ENCODE peak calls at places on chromosomes 2 and 18, in four cellular contexts. One of them, this sample, is unnamed.

GRCh38 chr2:10278029-10278762 is 24.5 kb upstream of the HPCAL1 start:
- DNase-seq in kidney epithelial cell: no peak
- DNase-seq in HT1080: peak; percentile 89
- DNase-seq in stimulated activated CD8-positive, alpha-beta memory T cell treated with anti-CD3 and anti-CD28 coated beads, Interleukin-15, amount 100 ng/mL, for 1 hour: no peak
- DNase-seq in this sample: no peak

GRCh38 chr2:195562624-195563566 is 94.1 kb upstream of the SLC39A10 start:
- DNase-seq in kidney epithelial cell: no peak
- DNase-seq in HT1080: no peak
- DNase-seq in stimulated activated CD8-positive, alpha-beta memory T cell treated with anti-CD3 and anti-CD28 coated beads, Interleukin-15, amount 100 ng/mL, for 1 hour: no peak
- DNase-seq in this sample: no peak

GRCh38 chr18:59672125-59672769 is 25.0 kb downstream of the CCBE1 start:
- DNase-seq in stimulated activated CD8-positive, alpha-beta memory T cell treated with anti-CD3 and anti-CD28 coated beads, Interleukin-15, amount 100 ng/mL, for 1 hour: no peak
- DNase-seq in HT1080: no peak
- DNase-seq in kidney epithelial cell: no peak
- DNase-seq in this sample: no peak

GRCh38 chr18:1017679-1018078 is 113.0 kb downstream of the ADCYAP1 start:
- DNase-seq in stimulated activated CD8-positive, alpha-beta memory T cell treated with anti-CD3 and anti-CD28 coated beads, Interleukin-15, amount 100 ng/mL, for 1 hour: no peak
- DNase-seq in kidney epithelial cell: no peak
- DNase-seq in HT1080: no peak
- DNase-seq in this sample: no peak

GRCh38 chr2:177265834-177266817 is 1.6 kb upstream of the NFE2L2 start:
- DNase-seq in kidney epithelial cell: no peak
- DNase-seq in stimulated activated CD8-positive, alpha-beta memory T cell treated with anti-CD3 and anti-CD28 coated beads, Interleukin-15, amount 100 ng/mL, for 1 hour: no peak
- DNase-seq in HT1080: no peak
- DNase-seq in this sample: peak; percentile 25

GRCh38 chr2:114442545-114442944 is at the start of gene DPP10:
- DNase-seq in kidney epithelial cell: peak; percentile 1
- DNase-seq in stimulated activated CD8-positive, alpha-beta memory T cell treated with anti-CD3 and anti-CD28 coated beads, Interleukin-15, amount 100 ng/mL, for 1 hour: no peak
- DNase-seq in HT1080: peak; percentile 20
- DNase-seq in this sample: peak; percentile 0

GRCh38 chr2:170975943-170976270 is 46.9 kb downstream of the GORASP2 start:
- DNase-seq in stimulated activated CD8-positive, alpha-beta memory T cell treated with anti-CD3 and anti-CD28 coated beads, Interleukin-15, amount 100 ng/mL, for 1 hour: no peak
- DNase-seq in HT1080: no peak
- DNase-seq in kidney epithelial cell: no peak
- DNase-seq in this sample: no peak

GRCh38 chr2:117745537-117745936 is 69.0 kb upstream of the DDX18 start:
- DNase-seq in kidney epithelial cell: no peak
- DNase-seq in stimulated activated CD8-positive, alpha-beta memory T cell treated with anti-CD3 and anti-CD28 coated beads, Interleukin-15, amount 100 ng/mL, for 1 hour: no peak
- DNase-seq in HT1080: no peak
- DNase-seq in this sample: no peak

GRCh38 chr2:53939656-53940055 is 31.1 kb downstream of the PSME4 start:
- DNase-seq in kidney epithelial cell: peak; percentile 12
- DNase-seq in stimulated activated CD8-positive, alpha-beta memory T cell treated with anti-CD3 and anti-CD28 coated beads, Interleukin-15, amount 100 ng/mL, for 1 hour: no peak
- DNase-seq in HT1080: no peak
- DNase-seq in this sample: no peak

GRCh38 chr18:45916302-45916701 is 50.8 kb downstream of the EPG5 start:
- DNase-seq in HT1080: no peak
- DNase-seq in kidney epithelial cell: no peak
- DNase-seq in stimulated activated CD8-positive, alpha-beta memory T cell treated with anti-CD3 and anti-CD28 coated beads, Interleukin-15, amount 100 ng/mL, for 1 hour: no peak
- DNase-seq in this sample: no peak

GRCh38 chr18:35923939-35924338 is 48.5 kb upstream of the RMP24 start:
- DNase-seq in kidney epithelial cell: no peak
- DNase-seq in HT1080: no peak
- DNase-seq in stimulated activated CD8-positive, alpha-beta memory T cell treated with anti-CD3 and anti-CD28 coated beads, Interleukin-15, amount 100 ng/mL, for 1 hour: no peak
- DNase-seq in this sample: no peak

GRCh38 chr2:215002500-215002899 is 135.9 kb downstream of the ABCA12 start:
- DNase-seq in HT1080: peak; percentile 42
- DNase-seq in kidney epithelial cell: peak; percentile 4
- DNase-seq in stimulated activated CD8-positive, alpha-beta memory T cell treated with anti-CD3 and anti-CD28 coated beads, Interleukin-15, amount 100 ng/mL, for 1 hour: no peak
- DNase-seq in this sample: no peak

GRCh38 chr2:120736955-120737801 is 1.5 kb downstream of the GLI2 start:
- DNase-seq in kidney epithelial cell: no peak
- DNase-seq in HT1080: peak; percentile 78
- DNase-seq in stimulated activated CD8-positive, alpha-beta memory T cell treated with anti-CD3 and anti-CD28 coated beads, Interleukin-15, amount 100 ng/mL, for 1 hour: no peak
- DNase-seq in this sample: peak; percentile 15

GRCh38 chr2:213175673-213176247 is 24.3 kb upstream of the IKZF2 start:
- DNase-seq in HT1080: no peak
- DNase-seq in kidney epithelial cell: no peak
- DNase-seq in stimulated activated CD8-positive, alpha-beta memory T cell treated with anti-CD3 and anti-CD28 coated beads, Interleukin-15, amount 100 ng/mL, for 1 hour: no peak
- DNase-seq in this sample: no peak

GRCh38 chr2:107001081-107001480 is 115.1 kb upstream of the ST6GAL2 start:
- DNase-seq in HT1080: no peak
- DNase-seq in stimulated activated CD8-positive, alpha-beta memory T cell treated with anti-CD3 and anti-CD28 coated beads, Interleukin-15, amount 100 ng/mL, for 1 hour: no peak
- DNase-seq in kidney epithelial cell: no peak
- DNase-seq in this sample: no peak

GRCh38 chr2:232525796-232526195 is at the start of gene CHRND:
- DNase-seq in kidney epithelial cell: no peak
- DNase-seq in HT1080: no peak
- DNase-seq in stimulated activated CD8-positive, alpha-beta memory T cell treated with anti-CD3 and anti-CD28 coated beads, Interleukin-15, amount 100 ng/mL, for 1 hour: no peak
- DNase-seq in this sample: no peak

GRCh38 chr2:165238295-165238694 is 919 bp upstream of the SCN2A start:
- DNase-seq in stimulated activated CD8-positive, alpha-beta memory T cell treated with anti-CD3 and anti-CD28 coated beads, Interleukin-15, amount 100 ng/mL, for 1 hour: no peak
- DNase-seq in kidney epithelial cell: no peak
- DNase-seq in HT1080: no peak
- DNase-seq in this sample: peak; percentile 5

GRCh38 chr2:194819367-194819766 is 837.7 kb upstream of the SLC39A10 start:
- DNase-seq in stimulated activated CD8-positive, alpha-beta memory T cell treated with anti-CD3 and anti-CD28 coated beads, Interleukin-15, amount 100 ng/mL, for 1 hour: no peak
- DNase-seq in kidney epithelial cell: no peak
- DNase-seq in HT1080: peak; percentile 10
- DNase-seq in this sample: no peak

GRCh38 chr2:24785704-24786321 is 7.4 kb downstream of the PTRHD1 start:
- DNase-seq in stimulated activated CD8-positive, alpha-beta memory T cell treated with anti-CD3 and anti-CD28 coated beads, Interleukin-15, amount 100 ng/mL, for 1 hour: no peak
- DNase-seq in HT1080: no peak
- DNase-seq in kidney epithelial cell: no peak
- DNase-seq in this sample: no peak

GRCh38 chr2:184472481-184472880 is 125.8 kb upstream of the ZNF804A start:
- DNase-seq in HT1080: no peak
- DNase-seq in kidney epithelial cell: no peak
- DNase-seq in stimulated activated CD8-positive, alpha-beta memory T cell treated with anti-CD3 and anti-CD28 coated beads, Interleukin-15, amount 100 ng/mL, for 1 hour: no peak
- DNase-seq in this sample: no peak

GRCh38 chr2:30503007-30503691 is 56.1 kb downstream of the LCLAT1 start:
- DNase-seq in stimulated activated CD8-positive, alpha-beta memory T cell treated with anti-CD3 and anti-CD28 coated beads, Interleukin-15, amount 100 ng/mL, for 1 hour: no peak
- DNase-seq in kidney epithelial cell: no peak
- DNase-seq in HT1080: no peak
- DNase-seq in this sample: no peak

GRCh38 chr18:67417864-67418523 is 98.5 kb downstream of the DSEL start:
- DNase-seq in kidney epithelial cell: no peak
- DNase-seq in stimulated activated CD8-positive, alpha-beta memory T cell treated with anti-CD3 and anti-CD28 coated beads, Interleukin-15, amount 100 ng/mL, for 1 hour: no peak
- DNase-seq in HT1080: peak; percentile 56
- DNase-seq in this sample: no peak

GRCh38 chr2:237952851-237953250 is 14.0 kb upstream of the UBE2F start:
- DNase-seq in kidney epithelial cell: no peak
- DNase-seq in stimulated activated CD8-positive, alpha-beta memory T cell treated with anti-CD3 and anti-CD28 coated beads, Interleukin-15, amount 100 ng/mL, for 1 hour: no peak
- DNase-seq in HT1080: no peak
- DNase-seq in this sample: no peak

GRCh38 chr2:101162561-101163330 is 11.6 kb upstream of the TBC1D8 start:
- DNase-seq in HT1080: no peak
- DNase-seq in kidney epithelial cell: no peak
- DNase-seq in stimulated activated CD8-positive, alpha-beta memory T cell treated with anti-CD3 and anti-CD28 coated beads, Interleukin-15, amount 100 ng/mL, for 1 hour: no peak
- DNase-seq in this sample: no peak

GRCh38 chr18:61851279-61851678 is 41.5 kb downstream of the RNF152 start:
- DNase-seq in kidney epithelial cell: no peak
- DNase-seq in stimulated activated CD8-positive, alpha-beta memory T cell treated with anti-CD3 and anti-CD28 coated beads, Interleukin-15, amount 100 ng/mL, for 1 hour: no peak
- DNase-seq in HT1080: no peak
- DNase-seq in this sample: no peak

GRCh38 chr2:38736035-38736320 is 15.2 kb downstream of the SRSF7 start:
- DNase-seq in HT1080: no peak
- DNase-seq in stimulated activated CD8-positive, alpha-beta memory T cell treated with anti-CD3 and anti-CD28 coated beads, Interleukin-15, amount 100 ng/mL, for 1 hour: no peak
- DNase-seq in kidney epithelial cell: no peak
- DNase-seq in this sample: no peak

GRCh38 chr2:128134573-128134972 is 43.6 kb downstream of the UGGT1 start:
- DNase-seq in kidney epithelial cell: no peak
- DNase-seq in stimulated activated CD8-positive, alpha-beta memory T cell treated with anti-CD3 and anti-CD28 coated beads, Interleukin-15, amount 100 ng/mL, for 1 hour: no peak
- DNase-seq in HT1080: no peak
- DNase-seq in this sample: no peak

GRCh38 chr2:85862426-85862825 is 26.4 kb downstream of the ST3GAL5 start:
- DNase-seq in kidney epithelial cell: no peak
- DNase-seq in stimulated activated CD8-positive, alpha-beta memory T cell treated with anti-CD3 and anti-CD28 coated beads, Interleukin-15, amount 100 ng/mL, for 1 hour: no peak
- DNase-seq in HT1080: peak; percentile 60
- DNase-seq in this sample: no peak

GRCh38 chr2:239369631-239370161 is 31.1 kb downstream of the HDAC4 start:
- DNase-seq in kidney epithelial cell: peak; percentile 34
- DNase-seq in HT1080: no peak
- DNase-seq in stimulated activated CD8-positive, alpha-beta memory T cell treated with anti-CD3 and anti-CD28 coated beads, Interleukin-15, amount 100 ng/mL, for 1 hour: peak; percentile 12
- DNase-seq in this sample: no peak

GRCh38 chr2:225678792-225679191 is 279.3 kb downstream of the NYAP2 start:
- DNase-seq in HT1080: no peak
- DNase-seq in stimulated activated CD8-positive, alpha-beta memory T cell treated with anti-CD3 and anti-CD28 coated beads, Interleukin-15, amount 100 ng/mL, for 1 hour: no peak
- DNase-seq in kidney epithelial cell: no peak
- DNase-seq in this sample: no peak

GRCh38 chr2:120594856-120595685 is 140.6 kb upstream of the GLI2 start:
- DNase-seq in kidney epithelial cell: no peak
- DNase-seq in HT1080: no peak
- DNase-seq in stimulated activated CD8-positive, alpha-beta memory T cell treated with anti-CD3 and anti-CD28 coated beads, Interleukin-15, amount 100 ng/mL, for 1 hour: no peak
- DNase-seq in this sample: no peak

GRCh38 chr2:9179572-9180201 is 26.9 kb upstream of the ASAP2 start:
- DNase-seq in kidney epithelial cell: no peak
- DNase-seq in HT1080: peak; percentile 98
- DNase-seq in stimulated activated CD8-positive, alpha-beta memory T cell treated with anti-CD3 and anti-CD28 coated beads, Interleukin-15, amount 100 ng/mL, for 1 hour: no peak
- DNase-seq in this sample: no peak

GRCh38 chr2:176534798-176535479 is 265.7 kb downstream of the MTX2 start:
- DNase-seq in HT1080: no peak
- DNase-seq in stimulated activated CD8-positive, alpha-beta memory T cell treated with anti-CD3 and anti-CD28 coated beads, Interleukin-15, amount 100 ng/mL, for 1 hour: no peak
- DNase-seq in kidney epithelial cell: peak; percentile 79
- DNase-seq in this sample: no peak